ENCODE peak calls at places on chromosomes 2 and 18, in six cellular contexts. M is IMR-90, O is dorsolateral prefrontal cortex, E is K562, Q is DND-41, F is HCT116. Z is an unnamed sample.

GRCh38 chr2:167406558-167406957 is 518.3 kb downstream of the XIRP2 start:
- DNase-seq in M (no peak), Q (no peak), F (no peak), O (no peak), E (no peak), Z (no peak)

GRCh38 chr2:176642074-176642473 is 372.8 kb downstream of the MTX2 start:
- DNase-seq in F (no peak), Q (no peak), M (peak), O (no peak), E (no peak), Z (no peak)

GRCh38 chr2:207847807-207848544 is 78.3 kb upstream of the FZD5 start:
- DNase-seq in E (no peak), Q (peak), F (no peak), M (peak), O (no peak), Z (no peak)

GRCh38 chr2:173278794-173279527 is 75.7 kb upstream of the CDCA7 start:
- DNase-seq in M (no peak), Q (no peak), F (no peak), O (no peak), E (no peak), Z (no peak)

GRCh38 chr2:236728916-236729670 is 159.5 kb downstream of the ACKR3 start:
- DNase-seq in O (no peak), E (no peak), F (no peak), Q (no peak), M (no peak), Z (no peak)

GRCh38 chr2:134522436-134522835 is 196.4 kb downstream of the TMEM163 start:
- DNase-seq in E (no peak), Q (no peak), M (no peak), F (no peak), O (no peak), Z (no peak)

GRCh38 chr2:157246212-157247067 is 11.1 kb upstream of the GALNT5 start:
- DNase-seq in E (no peak), O (no peak), Q (no peak), M (peak), F (peak), Z (no peak)

GRCh38 chr2:40760071-40760666 is 308.3 kb upstream of the SLC8A1 start:
- DNase-seq in M (peak), E (peak), O (no peak), F (peak), Q (peak), Z (peak)

GRCh38 chr18:31566576-31567306 is 24.9 kb upstream of the TTR start:
- DNase-seq in O (no peak), M (no peak), F (no peak), Q (no peak), E (no peak), Z (no peak)

GRCh38 chr2:2899826-2900225 is 477.8 kb downstream of the EIPR1 start:
- DNase-seq in M (no peak), E (no peak), O (no peak), F (no peak), Q (no peak), Z (no peak)

GRCh38 chr2:54899576-54900200 is 150.6 kb downstream of the RTN4 start:
- DNase-seq in E (no peak), M (peak), Q (no peak), O (no peak), F (peak), Z (no peak)

GRCh38 chr2:48940606-48941005 is 185.1 kb upstream of the LHCGR start:
- DNase-seq in F (no peak), M (no peak), Q (no peak), O (no peak), E (no peak), Z (no peak)

GRCh38 chr18:48851563-48851962 is 99.2 kb downstream of the SMAD7 start:
- DNase-seq in E (no peak), Q (no peak), O (no peak), M (no peak), F (no peak), Z (peak)
- H3K27ac ChIP-seq in E (no peak), Q (no peak), O (peak), M (no peak), F (no peak), Z (no peak)

DNA sequence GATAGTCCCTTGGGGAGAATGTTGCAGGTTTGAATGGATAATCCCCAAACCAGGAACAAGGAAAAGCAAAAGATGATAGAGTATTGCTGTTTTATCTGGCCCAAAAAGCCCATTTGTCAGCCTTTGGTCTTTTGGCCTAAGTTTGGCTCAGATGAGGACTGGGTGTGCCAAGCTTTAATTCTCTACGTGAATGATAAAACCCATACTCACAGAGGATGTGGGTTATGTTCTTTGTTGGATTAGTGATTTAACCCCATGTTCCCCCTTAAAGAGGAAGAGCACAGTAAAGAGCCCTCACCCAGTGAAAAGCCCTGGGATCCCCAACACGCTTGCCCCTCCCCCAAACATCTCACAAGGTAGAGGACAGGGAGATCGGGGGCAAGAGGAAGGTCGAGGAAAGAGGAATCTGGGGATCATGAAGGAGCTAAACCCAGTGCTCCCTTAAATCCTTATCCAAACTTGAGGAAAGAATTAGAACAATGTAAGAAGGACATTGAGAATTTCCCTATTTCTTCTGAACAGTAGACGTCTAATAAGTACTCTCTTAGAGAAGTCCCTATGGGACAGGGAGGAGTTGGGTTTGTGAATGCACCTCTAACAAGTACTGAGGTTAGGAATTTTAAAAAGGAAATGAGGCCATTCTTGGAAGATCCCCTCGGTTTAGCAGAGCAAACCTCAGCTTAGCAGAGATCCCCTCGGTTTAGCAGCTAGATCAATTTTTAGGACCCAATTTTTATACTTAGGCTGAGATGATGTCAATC is 105.0 kb downstream of the HIBCH start:
- DNase-seq in E (no peak), Q (no peak), F (no peak), M (no peak), O (no peak), Z (no peak)
- H3K27ac ChIP-seq in E (peak), Q (no peak), F (no peak), M (no peak), O (no peak), Z (no peak)

GRCh38 chr2:201149064-201149820 is 33.3 kb downstream of the CFLAR start:
- DNase-seq in O (no peak), E (no peak), Q (no peak), M (peak), F (peak), Z (no peak)
- H3K27ac ChIP-seq in O (no peak), E (no peak), Q (no peak), M (peak), F (peak), Z (no peak)

DNA sequence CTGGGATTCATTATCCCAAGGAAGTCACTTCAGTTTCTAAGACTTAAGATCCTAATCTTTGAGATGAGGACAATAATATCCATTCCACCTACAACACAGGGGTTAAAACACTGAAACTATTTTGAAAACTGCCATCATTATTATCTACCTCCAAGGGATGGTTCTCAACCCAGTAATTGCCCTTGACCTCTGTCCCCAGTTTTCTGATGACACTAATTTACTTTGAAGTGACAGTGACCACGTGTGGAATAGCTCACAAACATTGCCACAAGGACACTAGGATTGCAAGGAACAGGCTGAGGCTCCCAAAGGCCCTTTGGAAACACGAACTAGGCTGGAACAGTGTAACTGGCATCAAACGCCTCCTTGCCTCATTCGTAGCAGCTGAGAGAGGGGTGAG is 78.4 kb downstream of the UXS1 start:
- DNase-seq in Q (no peak), M (no peak), F (no peak), O (no peak), E (no peak), Z (no peak)
- H3K27ac ChIP-seq in Q (no peak), M (no peak), F (no peak), O (no peak), E (peak), Z (no peak)

GRCh38 chr18:35730738-35731370 is 149.3 kb downstream of the GALNT1 start:
- DNase-seq in M (peak), Q (no peak), E (no peak), O (no peak), F (no peak), Z (no peak)
- H3K27ac ChIP-seq in M (no peak), Q (no peak), E (peak), O (no peak), F (no peak), Z (no peak)

DNA sequence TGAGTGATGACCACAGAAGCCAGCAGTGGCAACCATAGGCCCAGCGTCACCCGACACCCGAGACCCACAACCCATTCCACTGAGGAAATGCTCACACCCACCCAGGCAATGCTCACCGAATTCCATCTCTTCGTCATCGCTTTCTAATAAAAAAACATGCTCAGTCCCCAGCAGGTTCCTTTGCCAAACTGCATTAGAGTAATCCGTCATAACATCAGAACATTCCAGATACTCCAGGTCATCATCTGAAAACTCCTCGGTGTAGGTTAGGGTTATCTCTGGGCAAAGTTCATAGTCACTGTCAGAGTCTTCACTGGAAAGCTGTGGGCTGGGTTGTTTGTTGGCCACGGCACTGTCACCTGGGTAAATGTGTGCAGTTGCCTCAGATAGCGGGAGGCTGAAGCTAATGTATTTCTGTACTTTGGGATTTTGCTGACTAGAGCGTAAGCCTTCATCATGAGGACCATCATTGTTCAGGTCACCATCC is 49.3 kb downstream of the ALPK2 start:
- DNase-seq in E (no peak), O (no peak), F (no peak), M (peak), Q (no peak), Z (no peak)
- H3K27ac ChIP-seq in E (no peak), O (no peak), F (no peak), M (peak), Q (no peak), Z (no peak)

GRCh38 chr2:227710986-227711385 is 6.8 kb downstream of the SLC19A3 start:
- DNase-seq in M (no peak), E (no peak), F (no peak), O (no peak), Q (no peak), Z (no peak)

GRCh38 chr2:227706859-227707258 is 11.0 kb downstream of the SLC19A3 start:
- DNase-seq in Q (no peak), O (no peak), M (no peak), E (no peak), F (no peak), Z (no peak)

GRCh38 chr2:227703280-227703732 is 14.5 kb downstream of the SLC19A3 start:
- DNase-seq in O (no peak), Q (no peak), F (no peak), M (peak), E (no peak), Z (no peak)

GRCh38 chr2:227703961-227704360 is 13.9 kb downstream of the SLC19A3 start:
- DNase-seq in M (peak), F (no peak), Q (no peak), O (no peak), E (no peak), Z (no peak)

GRCh38 chr2:227707390-227707789 is 10.4 kb downstream of the SLC19A3 start:
- DNase-seq in Q (no peak), F (no peak), O (no peak), M (no peak), E (no peak), Z (no peak)
- H3K27ac ChIP-seq in Q (no peak), F (no peak), O (no peak), M (no peak), E (no peak), Z (no peak)

DNA sequence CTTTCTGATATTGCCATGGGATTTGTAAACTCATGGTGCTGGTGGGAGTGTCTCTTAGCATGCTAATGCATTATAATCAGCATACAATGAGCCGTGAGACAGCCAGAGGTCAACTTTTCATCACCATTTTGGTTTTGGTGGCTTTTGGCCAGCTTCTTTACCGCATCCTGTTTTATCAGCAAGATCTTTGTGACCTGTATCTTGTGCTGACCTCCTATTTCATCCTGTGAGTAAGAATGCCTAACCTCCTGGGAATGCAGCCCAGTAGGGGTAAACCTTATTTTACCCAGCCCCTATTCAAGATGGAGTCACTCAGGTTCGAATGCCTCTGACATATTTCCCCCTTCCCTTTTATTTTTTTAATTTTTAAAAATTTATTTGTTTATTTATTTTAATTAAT is 148.3 kb downstream of the PHLPP1 start:
- DNase-seq in F (peak), M (peak), O (no peak), Q (no peak), E (no peak), Z (no peak)
- H3K27ac ChIP-seq in F (no peak), M (no peak), O (no peak), Q (no peak), E (no peak), Z (no peak)

GRCh38 chr2:69993048-69993565 is 31.7 kb upstream of the ASPRV1 start:
- DNase-seq in M (no peak), E (no peak), F (no peak), Q (no peak), O (no peak), Z (no peak)
- H3K27ac ChIP-seq in M (no peak), E (no peak), F (no peak), Q (no peak), O (no peak), Z (no peak)

Z was measured in HL-60.